ENCODE peak calls at places on chromosomes 3 and 15, in five cellular contexts. Z is GM23338, A is K562, B is transverse colon, T is heart right ventricle. F is an unnamed sample.

GRCh38 chr3:23324745-23325144 is 121.6 kb downstream of the UBE2E2 start:
- DNase-seq in Z (no peak), A (no peak), B (no peak), T (no peak), F (peak)

GRCh38 chr15:63264685-63265302 is 12.6 kb upstream of the APH1B start:
- DNase-seq in Z (no peak), A (no peak), B (no peak), T (no peak), F (no peak)

GRCh38 chr3:178444416-178444815 is 91.8 kb upstream of the KCNMB2 start:
- DNase-seq in Z (no peak), A (no peak), B (no peak), T (no peak), F (no peak)

GRCh38 chr3:120172070-120172469 is 77.8 kb upstream of the GSK3B start:
- DNase-seq in Z (no peak), A (no peak), B (no peak), T (no peak), F (no peak)

GRCh38 chr3:16404349-16404895 is 109.1 kb downstream of the RFTN1 start:
- DNase-seq in Z (no peak), A (no peak), B (no peak), T (no peak), F (no peak)

GRCh38 chr3:160671231-160671630 is 5.7 kb upstream of the ARL14 start:
- DNase-seq in Z (no peak), A (no peak), B (peak), T (no peak), F (no peak)

GRCh38 chr3:107458871-107459270 is 63.9 kb upstream of the BBX start:
- DNase-seq in Z (no peak), A (no peak), B (no peak), T (no peak), F (no peak)

GRCh38 chr15:23035964-23036566 is 3.3 kb downstream of the TUBGCP5 start:
- DNase-seq in Z (peak), A (peak), B (peak), T (no peak), F (peak)

GRCh38 chr3:112346491-112347122 is 13.7 kb downstream of the CD200 start:
- DNase-seq in Z (no peak), A (no peak), B (no peak), T (no peak), F (no peak)

GRCh38 chr3:124078978-124079911 is 87.3 kb upstream of the ROPN1 start:
- DNase-seq in Z (peak), A (peak), B (no peak), T (no peak), F (no peak)

GRCh38 chr3:184004483-184004882 is 13.2 kb downstream of the ABCC5 start:
- DNase-seq in Z (no peak), A (no peak), B (no peak), T (no peak), F (no peak)

GRCh38 chr3:12663311-12663935 is 494 bp downstream of the RAF1 start:
- DNase-seq in Z (peak), A (no peak), B (peak), T (no peak), F (no peak)

GRCh38 chr3:52250122-52250521 is 4.6 kb downstream of the PPM1M start:
- DNase-seq in Z (no peak), A (no peak), B (no peak), T (no peak), F (no peak)

GRCh38 chr3:155321418-155321817 is 27.9 kb upstream of the STRIT1 start:
- DNase-seq in Z (no peak), A (no peak), B (no peak), T (no peak), F (no peak)

GRCh38 chr3:108312656-108313055 is 16.3 kb downstream of the HHLA2 start:
- DNase-seq in Z (no peak), A (no peak), B (no peak), T (no peak), F (no peak)

GRCh38 chr3:192857148-192857735 is 60.4 kb downstream of the MB21D2 start:
- DNase-seq in Z (no peak), A (no peak), B (no peak), T (no peak), F (no peak)

DNA sequence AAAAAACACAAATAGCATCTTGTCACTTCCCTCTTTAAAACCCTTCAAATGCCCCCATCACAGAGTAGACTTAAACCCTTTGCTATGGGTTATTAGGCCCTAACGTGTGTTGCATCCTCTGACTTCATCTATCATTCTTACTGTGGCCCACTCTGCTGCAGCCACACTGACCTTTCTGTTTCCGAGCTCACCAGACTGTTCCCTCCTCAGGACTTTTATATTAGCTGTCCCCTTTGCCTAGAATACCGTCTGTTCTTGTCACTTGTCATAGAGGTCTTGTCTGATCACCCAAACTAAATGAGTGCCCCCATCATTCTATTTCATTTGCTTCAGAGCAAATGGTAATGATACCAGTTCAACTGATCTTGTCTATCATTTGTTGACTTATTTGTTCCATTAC is 877 bp upstream of the FEM1B start:
- DNase-seq in Z (no peak), A (no peak), B (no peak), T (no peak), F (no peak)
- H3K4me3 ChIP-seq in Z (peak), A (no peak), B (no peak), T (peak), F (peak)

GRCh38 chr3:122186372-122186771 is 2.9 kb downstream of the CASR start:
- DNase-seq in Z (no peak), A (no peak), B (peak), T (no peak), F (no peak)

GRCh38 chr3:122188758-122189157 is 5.3 kb downstream of the CASR start:
- DNase-seq in Z (no peak), A (no peak), B (no peak), T (no peak), F (no peak)

GRCh38 chr3:122190525-122190924 is 7.1 kb downstream of the CASR start:
- DNase-seq in Z (no peak), A (no peak), B (no peak), T (no peak), F (no peak)

GRCh38 chr3:122184591-122184929 is 1.1 kb downstream of the CASR start:
- DNase-seq in Z (no peak), A (no peak), B (no peak), T (no peak), F (no peak)

DNA sequence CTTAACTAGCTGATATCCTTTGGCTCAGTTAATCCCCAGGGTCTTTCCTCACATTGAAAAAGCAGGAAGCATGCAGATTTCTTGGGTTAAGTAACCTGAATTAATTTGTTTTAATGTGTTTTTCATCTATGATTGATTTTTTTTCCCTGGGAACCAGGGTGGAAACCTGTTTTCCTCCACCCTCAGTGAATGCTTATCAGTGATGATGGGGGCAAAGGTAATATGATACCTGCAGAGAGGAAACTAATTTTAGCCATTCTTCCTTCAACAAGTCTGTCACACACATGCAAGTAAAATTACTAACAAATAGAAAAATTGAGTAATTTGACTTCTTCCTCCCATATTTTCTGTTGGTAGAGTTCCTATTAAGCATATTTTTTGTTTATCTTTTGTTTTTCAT is 5.9 kb downstream of the CASR start:
- DNase-seq in Z (no peak), A (no peak), B (no peak), T (no peak), F (no peak)
- TF ChIP-seq CTCF in Z (no peak), A (no peak), B (no peak), T (no peak), F (no peak)

GRCh38 chr3:39122811-39123210 is 15.3 kb downstream of the TTC21A start:
- DNase-seq in Z (no peak), A (no peak), B (no peak), T (no peak), F (no peak)
- H3K4me3 ChIP-seq in Z (no peak), A (no peak), B (no peak), T (no peak), F (no peak)

GRCh38 chr3:171880471-171880870 is 37.3 kb downstream of the TMEM212 start:
- DNase-seq in Z (no peak), A (no peak), B (no peak), T (no peak), F (no peak)
- TF ChIP-seq CTCF in Z (no peak), A (no peak), B (no peak), T (no peak), F (no peak)

GRCh38 chr3:135908225-135908624 is 57.3 kb upstream of the PPP2R3A start:
- DNase-seq in Z (peak), A (no peak), B (no peak), T (no peak), F (no peak)
- H3K4me3 ChIP-seq in Z (no peak), A (no peak), B (no peak), T (no peak), F (no peak)

GRCh38 chr3:136277634-136278033 is 27.5 kb downstream of the PCCB start:
- DNase-seq in Z (peak), A (no peak), B (no peak), T (no peak), F (no peak)

GRCh38 chr3:136277115-136277514 is 27.0 kb downstream of the PCCB start:
- DNase-seq in Z (no peak), A (no peak), B (no peak), T (no peak), F (no peak)

GRCh38 chr3:136279092-136279491 is 29.0 kb downstream of the PCCB start:
- DNase-seq in Z (no peak), A (no peak), B (no peak), T (no peak), F (no peak)

GRCh38 chr3:136280961-136281360 is 30.8 kb downstream of the PCCB start:
- DNase-seq in Z (no peak), A (no peak), B (no peak), T (no peak), F (no peak)

GRCh38 chr3:136276049-136276755 is 26.1 kb downstream of the PCCB start:
- DNase-seq in Z (peak), A (no peak), B (no peak), T (no peak), F (no peak)
- TF ChIP-seq CTCF in Z (peak), A (no peak), B (no peak), T (no peak), F (peak)

GRCh38 chr3:61594144-61594977 is 33.0 kb downstream of the PTPRG start:
- DNase-seq in Z (no peak), A (no peak), B (no peak), T (no peak), F (no peak)
- H3K4me3 ChIP-seq in Z (no peak), A (no peak), B (no peak), T (no peak), F (no peak)

DNA sequence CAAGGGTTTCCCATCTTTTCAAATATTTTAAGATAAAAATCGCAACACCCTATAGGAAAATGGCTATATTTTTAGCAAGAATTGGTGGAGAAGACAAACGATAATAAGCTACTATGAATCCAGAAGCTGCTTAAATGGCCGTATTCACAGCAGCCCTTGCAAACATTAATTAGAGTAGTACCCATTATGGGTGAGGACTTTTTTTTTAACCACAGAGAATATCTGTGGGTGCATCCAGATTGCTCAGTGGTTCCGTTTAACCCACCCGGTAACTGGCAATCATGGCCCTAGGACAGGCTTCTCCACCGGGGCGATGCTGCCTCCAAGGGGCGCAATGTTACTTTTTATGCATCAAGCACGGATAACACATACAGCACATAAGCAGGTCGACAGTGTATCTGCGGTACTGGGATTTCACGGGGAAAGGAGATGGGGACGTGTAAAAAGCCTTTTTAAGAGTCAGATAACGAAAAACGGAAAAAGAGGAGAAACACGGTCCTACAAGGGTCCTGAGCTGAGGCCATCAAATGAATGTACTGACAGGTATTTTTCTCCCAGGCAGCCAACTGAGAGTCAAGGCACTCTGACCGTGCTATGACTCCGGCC is 968 bp upstream of the TMEM266 start:
- DNase-seq in Z (peak), A (peak), B (no peak), T (no peak), F (no peak)
- TF ChIP-seq CTCF in Z (peak), A (peak), B (no peak), T (no peak), F (peak)

GRCh38 chr3:39407773-39408492 is 1.4 kb downstream of the RPSA start:
- DNase-seq in Z (no peak), A (no peak), B (no peak), T (no peak), F (no peak)
- H3K4me3 ChIP-seq in Z (peak), A (peak), B (no peak), T (peak), F (peak)

GRCh38 chr3:68467465-68467864 is 464.9 kb downstream of the TAFA4 start:
- DNase-seq in Z (peak), A (no peak), B (no peak), T (no peak), F (no peak)
- TF ChIP-seq CTCF in Z (no peak), A (no peak), B (no peak), T (no peak), F (no peak)